ENCODE peak calls at places on chromosomes 1 and 21, in ten cellular contexts. One of them, this sample, is unnamed.

GRCh38 chr1:170618418-170618817 is 45.5 kb upstream of the PRRX1 start:
- DNase-seq in NCI-H524: no peak
- DNase-seq in cardiac muscle cell: no peak
- DNase-seq in naive thymus-derived CD8-positive, alpha-beta T cell: no peak
- DNase-seq in H54: no peak
- DNase-seq in GM12891: no peak
- DNase-seq in stimulated activated CD8-positive, alpha-beta memory T cell treated with anti-CD3 and anti-CD28 coated beads, Interleukin-4, amount 100 ng/mL, for 1 hour: no peak
- DNase-seq in tibial artery: no peak
- DNase-seq in NAMALWA: no peak
- DNase-seq in glutamatergic neuron: no peak
- DNase-seq in this sample: no peak

GRCh38 chr1:193355179-193355578 is 168.8 kb upstream of the B3GALT2 start:
- DNase-seq in NCI-H524: no peak
- DNase-seq in cardiac muscle cell: no peak
- DNase-seq in naive thymus-derived CD8-positive, alpha-beta T cell: no peak
- DNase-seq in H54: no peak
- DNase-seq in GM12891: no peak
- DNase-seq in stimulated activated CD8-positive, alpha-beta memory T cell treated with anti-CD3 and anti-CD28 coated beads, Interleukin-4, amount 100 ng/mL, for 1 hour: no peak
- DNase-seq in tibial artery: no peak
- DNase-seq in NAMALWA: no peak
- DNase-seq in glutamatergic neuron: no peak
- DNase-seq in this sample: no peak

GRCh38 chr1:169044296-169044695 is 62.2 kb upstream of the ATP1B1 start:
- DNase-seq in NCI-H524: peak; percentile 1
- DNase-seq in cardiac muscle cell: no peak
- DNase-seq in naive thymus-derived CD8-positive, alpha-beta T cell: peak; percentile 42
- DNase-seq in H54: no peak
- DNase-seq in GM12891: no peak
- DNase-seq in stimulated activated CD8-positive, alpha-beta memory T cell treated with anti-CD3 and anti-CD28 coated beads, Interleukin-4, amount 100 ng/mL, for 1 hour: no peak
- DNase-seq in tibial artery: no peak
- DNase-seq in NAMALWA: peak; percentile 61
- DNase-seq in glutamatergic neuron: no peak
- DNase-seq in this sample: no peak

GRCh38 chr21:45709127-45709526 is 65.6 kb downstream of the PCBP3 start:
- DNase-seq in NCI-H524: no peak
- DNase-seq in cardiac muscle cell: no peak
- DNase-seq in naive thymus-derived CD8-positive, alpha-beta T cell: no peak
- DNase-seq in H54: no peak
- DNase-seq in GM12891: no peak
- DNase-seq in stimulated activated CD8-positive, alpha-beta memory T cell treated with anti-CD3 and anti-CD28 coated beads, Interleukin-4, amount 100 ng/mL, for 1 hour: no peak
- DNase-seq in tibial artery: no peak
- DNase-seq in NAMALWA: no peak
- DNase-seq in glutamatergic neuron: no peak
- DNase-seq in this sample: no peak

GRCh38 chr1:64110924-64111777 is 92.3 kb upstream of the UBE2U start:
- DNase-seq in NCI-H524: no peak
- DNase-seq in cardiac muscle cell: no peak
- DNase-seq in naive thymus-derived CD8-positive, alpha-beta T cell: no peak
- DNase-seq in H54: no peak
- DNase-seq in GM12891: no peak
- DNase-seq in stimulated activated CD8-positive, alpha-beta memory T cell treated with anti-CD3 and anti-CD28 coated beads, Interleukin-4, amount 100 ng/mL, for 1 hour: no peak
- DNase-seq in tibial artery: no peak
- DNase-seq in NAMALWA: no peak
- DNase-seq in glutamatergic neuron: no peak
- DNase-seq in this sample: no peak

GRCh38 chr1:56578664-56578962 is 750 bp downstream of the PLPP3 start:
- DNase-seq in NCI-H524: no peak
- DNase-seq in cardiac muscle cell: no peak
- DNase-seq in naive thymus-derived CD8-positive, alpha-beta T cell: no peak
- DNase-seq in H54: peak; percentile 21
- DNase-seq in GM12891: peak; percentile 31
- DNase-seq in stimulated activated CD8-positive, alpha-beta memory T cell treated with anti-CD3 and anti-CD28 coated beads, Interleukin-4, amount 100 ng/mL, for 1 hour: no peak
- DNase-seq in tibial artery: no peak
- DNase-seq in NAMALWA: no peak
- DNase-seq in glutamatergic neuron: no peak
- DNase-seq in this sample: peak; percentile 68

GRCh38 chr1:113146242-113147072 is 73.5 kb downstream of the LRIG2 start:
- DNase-seq in NCI-H524: no peak
- DNase-seq in cardiac muscle cell: peak; percentile 11
- DNase-seq in naive thymus-derived CD8-positive, alpha-beta T cell: no peak
- DNase-seq in H54: no peak
- DNase-seq in GM12891: no peak
- DNase-seq in stimulated activated CD8-positive, alpha-beta memory T cell treated with anti-CD3 and anti-CD28 coated beads, Interleukin-4, amount 100 ng/mL, for 1 hour: no peak
- DNase-seq in tibial artery: no peak
- DNase-seq in NAMALWA: no peak
- DNase-seq in glutamatergic neuron: no peak
- DNase-seq in this sample: no peak

GRCh38 chr1:201141418-201141817 is 12.9 kb downstream of the TMEM9 start:
- DNase-seq in NCI-H524: no peak
- DNase-seq in cardiac muscle cell: no peak
- DNase-seq in naive thymus-derived CD8-positive, alpha-beta T cell: no peak
- DNase-seq in H54: no peak
- DNase-seq in GM12891: no peak
- DNase-seq in stimulated activated CD8-positive, alpha-beta memory T cell treated with anti-CD3 and anti-CD28 coated beads, Interleukin-4, amount 100 ng/mL, for 1 hour: no peak
- DNase-seq in tibial artery: no peak
- DNase-seq in NAMALWA: no peak
- DNase-seq in glutamatergic neuron: no peak
- DNase-seq in this sample: no peak

GRCh38 chr1:38291906-38292521 is 245.4 kb upstream of the POU3F1 start:
- DNase-seq in NCI-H524: no peak
- DNase-seq in cardiac muscle cell: peak; percentile 18
- DNase-seq in naive thymus-derived CD8-positive, alpha-beta T cell: no peak
- DNase-seq in H54: no peak
- DNase-seq in GM12891: no peak
- DNase-seq in stimulated activated CD8-positive, alpha-beta memory T cell treated with anti-CD3 and anti-CD28 coated beads, Interleukin-4, amount 100 ng/mL, for 1 hour: no peak
- DNase-seq in tibial artery: no peak
- DNase-seq in NAMALWA: no peak
- DNase-seq in glutamatergic neuron: no peak
- DNase-seq in this sample: no peak

GRCh38 chr1:78229344-78229743 is 183.6 kb downstream of the GIPC2 start:
- DNase-seq in NCI-H524: no peak
- DNase-seq in cardiac muscle cell: no peak
- DNase-seq in naive thymus-derived CD8-positive, alpha-beta T cell: no peak
- DNase-seq in H54: no peak
- DNase-seq in GM12891: no peak
- DNase-seq in stimulated activated CD8-positive, alpha-beta memory T cell treated with anti-CD3 and anti-CD28 coated beads, Interleukin-4, amount 100 ng/mL, for 1 hour: no peak
- DNase-seq in tibial artery: peak; percentile 32
- DNase-seq in NAMALWA: no peak
- DNase-seq in glutamatergic neuron: no peak
- DNase-seq in this sample: no peak

GRCh38 chr1:118899340-118899739 is 88.8 kb downstream of the TBX15 start:
- DNase-seq in NCI-H524: no peak
- DNase-seq in cardiac muscle cell: no peak
- DNase-seq in naive thymus-derived CD8-positive, alpha-beta T cell: no peak
- DNase-seq in H54: no peak
- DNase-seq in GM12891: no peak
- DNase-seq in stimulated activated CD8-positive, alpha-beta memory T cell treated with anti-CD3 and anti-CD28 coated beads, Interleukin-4, amount 100 ng/mL, for 1 hour: no peak
- DNase-seq in tibial artery: no peak
- DNase-seq in NAMALWA: no peak
- DNase-seq in glutamatergic neuron: no peak
- DNase-seq in this sample: no peak

GRCh38 chr1:180170569-180170968 is 15.9 kb downstream of the QSOX1 start:
- DNase-seq in NCI-H524: no peak
- DNase-seq in cardiac muscle cell: no peak
- DNase-seq in naive thymus-derived CD8-positive, alpha-beta T cell: no peak
- DNase-seq in H54: no peak
- DNase-seq in GM12891: no peak
- DNase-seq in stimulated activated CD8-positive, alpha-beta memory T cell treated with anti-CD3 and anti-CD28 coated beads, Interleukin-4, amount 100 ng/mL, for 1 hour: no peak
- DNase-seq in tibial artery: no peak
- DNase-seq in NAMALWA: no peak
- DNase-seq in glutamatergic neuron: no peak
- DNase-seq in this sample: no peak

GRCh38 chr1:36858981-36859380 is 175.3 kb downstream of the GRIK3 start:
- DNase-seq in NCI-H524: no peak
- DNase-seq in cardiac muscle cell: no peak
- DNase-seq in naive thymus-derived CD8-positive, alpha-beta T cell: no peak
- DNase-seq in H54: no peak
- DNase-seq in GM12891: no peak
- DNase-seq in stimulated activated CD8-positive, alpha-beta memory T cell treated with anti-CD3 and anti-CD28 coated beads, Interleukin-4, amount 100 ng/mL, for 1 hour: no peak
- DNase-seq in tibial artery: no peak
- DNase-seq in NAMALWA: no peak
- DNase-seq in glutamatergic neuron: no peak
- DNase-seq in this sample: no peak

GRCh38 chr1:29878501-29878900 is 642.2 kb downstream of the PTPRU start:
- DNase-seq in NCI-H524: no peak
- DNase-seq in cardiac muscle cell: no peak
- DNase-seq in naive thymus-derived CD8-positive, alpha-beta T cell: no peak
- DNase-seq in H54: no peak
- DNase-seq in GM12891: no peak
- DNase-seq in stimulated activated CD8-positive, alpha-beta memory T cell treated with anti-CD3 and anti-CD28 coated beads, Interleukin-4, amount 100 ng/mL, for 1 hour: no peak
- DNase-seq in tibial artery: no peak
- DNase-seq in NAMALWA: no peak
- DNase-seq in glutamatergic neuron: no peak
- DNase-seq in this sample: no peak

GRCh38 chr21:44670642-44671432 is 4.1 kb upstream of the KRTAP12-2 start:
- DNase-seq in NCI-H524: no peak
- DNase-seq in cardiac muscle cell: no peak
- DNase-seq in naive thymus-derived CD8-positive, alpha-beta T cell: no peak
- DNase-seq in H54: no peak
- DNase-seq in GM12891: no peak
- DNase-seq in stimulated activated CD8-positive, alpha-beta memory T cell treated with anti-CD3 and anti-CD28 coated beads, Interleukin-4, amount 100 ng/mL, for 1 hour: no peak
- DNase-seq in tibial artery: no peak
- DNase-seq in NAMALWA: no peak
- DNase-seq in glutamatergic neuron: no peak
- DNase-seq in this sample: no peak

GRCh38 chr1:70462611-70463010 is 51.5 kb downstream of the CTH start:
- DNase-seq in NCI-H524: no peak
- DNase-seq in cardiac muscle cell: no peak
- DNase-seq in naive thymus-derived CD8-positive, alpha-beta T cell: no peak
- DNase-seq in H54: no peak
- DNase-seq in GM12891: no peak
- DNase-seq in stimulated activated CD8-positive, alpha-beta memory T cell treated with anti-CD3 and anti-CD28 coated beads, Interleukin-4, amount 100 ng/mL, for 1 hour: no peak
- DNase-seq in tibial artery: no peak
- DNase-seq in NAMALWA: no peak
- DNase-seq in glutamatergic neuron: no peak
- DNase-seq in this sample: no peak

GRCh38 chr1:172662464-172663109 is 3.7 kb downstream of the FASLG start:
- DNase-seq in NCI-H524: no peak
- DNase-seq in cardiac muscle cell: no peak
- DNase-seq in naive thymus-derived CD8-positive, alpha-beta T cell: peak; percentile 86
- DNase-seq in H54: no peak
- DNase-seq in GM12891: peak; percentile 51
- DNase-seq in stimulated activated CD8-positive, alpha-beta memory T cell treated with anti-CD3 and anti-CD28 coated beads, Interleukin-4, amount 100 ng/mL, for 1 hour: peak; percentile 70
- DNase-seq in tibial artery: peak; percentile 43
- DNase-seq in NAMALWA: peak; percentile 69
- DNase-seq in glutamatergic neuron: no peak
- DNase-seq in this sample: no peak

GRCh38 chr1:12135612-12136011 is 31.2 kb upstream of the TNFRSF1B start:
- DNase-seq in NCI-H524: no peak
- DNase-seq in cardiac muscle cell: no peak
- DNase-seq in naive thymus-derived CD8-positive, alpha-beta T cell: no peak
- DNase-seq in H54: no peak
- DNase-seq in GM12891: no peak
- DNase-seq in stimulated activated CD8-positive, alpha-beta memory T cell treated with anti-CD3 and anti-CD28 coated beads, Interleukin-4, amount 100 ng/mL, for 1 hour: no peak
- DNase-seq in tibial artery: peak; percentile 61
- DNase-seq in NAMALWA: no peak
- DNase-seq in glutamatergic neuron: no peak
- DNase-seq in this sample: no peak

GRCh38 chr1:72412286-72412685 is 129.9 kb upstream of the NEGR1 start:
- DNase-seq in NCI-H524: no peak
- DNase-seq in cardiac muscle cell: no peak
- DNase-seq in naive thymus-derived CD8-positive, alpha-beta T cell: no peak
- DNase-seq in H54: peak; percentile 14
- DNase-seq in GM12891: no peak
- DNase-seq in stimulated activated CD8-positive, alpha-beta memory T cell treated with anti-CD3 and anti-CD28 coated beads, Interleukin-4, amount 100 ng/mL, for 1 hour: no peak
- DNase-seq in tibial artery: no peak
- DNase-seq in NAMALWA: no peak
- DNase-seq in glutamatergic neuron: no peak
- DNase-seq in this sample: no peak

GRCh38 chr1:38529337-38529860 is 330.2 kb downstream of the RRAGC start:
- DNase-seq in NCI-H524: no peak
- DNase-seq in cardiac muscle cell: no peak
- DNase-seq in naive thymus-derived CD8-positive, alpha-beta T cell: no peak
- DNase-seq in H54: no peak
- DNase-seq in GM12891: no peak
- DNase-seq in stimulated activated CD8-positive, alpha-beta memory T cell treated with anti-CD3 and anti-CD28 coated beads, Interleukin-4, amount 100 ng/mL, for 1 hour: no peak
- DNase-seq in tibial artery: no peak
- DNase-seq in NAMALWA: no peak
- DNase-seq in glutamatergic neuron: no peak
- DNase-seq in this sample: no peak